ENCODE peak calls at places on chromosomes 13 and 19, in six cellular contexts. W, M, N, G, C and F are unnamed samples.

GRCh38 chr13:42798118-42798517 is 16.7 kb downstream of the FAM216B start:
- DNase-seq in W (no peak), M (no peak), N (no peak), G (no peak), C (no peak), F (no peak)

GRCh38 chr19:42111384-42111783 is 20.9 kb downstream of the POU2F2 start:
- DNase-seq in W (no peak), M (no peak), N (no peak), G (no peak), C (peak; percentile 80), F (peak; percentile 84)

GRCh38 chr19:49696115-49696514 is 5.2 kb downstream of the CPT1C start:
- DNase-seq in W (no peak), M (no peak), N (no peak), G (no peak), C (no peak), F (no peak)

GRCh38 chr13:108621421-108621820 is 8.0 kb upstream of the MYO16 start:
- DNase-seq in W (no peak), M (no peak), N (no peak), G (no peak), C (no peak), F (no peak)

GRCh38 chr13:106003651-106004050 is 531.8 kb downstream of the EFNB2 start:
- DNase-seq in W (no peak), M (no peak), N (no peak), G (no peak), C (no peak), F (no peak)

GRCh38 chr13:53005631-53006030 is 23.0 kb upstream of the OLFM4 start:
- DNase-seq in W (no peak), M (no peak), N (no peak), G (no peak), C (no peak), F (no peak)

GRCh38 chr19:14366529-14366928 is 14.7 kb upstream of the ADGRE5 start:
- DNase-seq in W (peak; percentile 46), M (peak; percentile 97), N (peak; percentile 74), G (peak; percentile 94), C (peak; percentile 48), F (peak; percentile 88)

GRCh38 chr13:46607768-46608553 is 55.0 kb downstream of the LRCH1 start:
- DNase-seq in W (no peak), M (peak; percentile 86), N (no peak), G (no peak), C (no peak), F (no peak)

GRCh38 chr19:49347835-49348234 is 12.6 kb downstream of the CD37 start:
- DNase-seq in W (no peak), M (no peak), N (no peak), G (no peak), C (peak; percentile 66), F (peak; percentile 73)

GRCh38 chr19:35845215-35846037 is 6.9 kb downstream of the NPHS1 start:
- DNase-seq in W (no peak), M (peak; percentile 54), N (no peak), G (peak; percentile 64), C (no peak), F (peak; percentile 9)

GRCh38 chr19:23440791-23441190 is 45.5 kb upstream of the ZNF91 start:
- DNase-seq in W (no peak), M (no peak), N (no peak), G (no peak), C (no peak), F (no peak)

GRCh38 chr13:58547419-58547818 is 915.9 kb downstream of the PCDH17 start:
- DNase-seq in W (no peak), M (no peak), N (no peak), G (no peak), C (no peak), F (no peak)

GRCh38 chr13:79480954-79481684 is at the start of gene NDFIP2:
- DNase-seq in W (peak; percentile 11), M (peak; percentile 92), N (peak; percentile 92), G (peak; percentile 92), C (peak; percentile 88), F (peak; percentile 84)

GRCh38 chr13:45119469-45119989 is 781 bp upstream of the GTF2F2 start:
- DNase-seq in W (no peak), M (peak; percentile 68), N (no peak), G (no peak), C (peak; percentile 79), F (peak; percentile 28)

GRCh38 chr13:94710081-94710809 is 2.1 kb downstream of the SOX21 start:
- DNase-seq in W (no peak), M (no peak), N (no peak), G (no peak), C (no peak), F (no peak)

GRCh38 chr13:110869805-110870706 is 44.8 kb downstream of the ANKRD10 start:
- DNase-seq in W (peak; percentile 57), M (peak; percentile 78), N (peak; percentile 95), G (peak; percentile 80), C (peak; percentile 100), F (peak; percentile 100)

GRCh38 chr19:5484398-5485285 is 29.4 kb downstream of the ZNRF4 start:
- DNase-seq in W (no peak), M (no peak), N (no peak), G (no peak), C (peak; percentile 71), F (no peak)

GRCh38 chr19:5489511-5489910 is 34.3 kb downstream of the ZNRF4 start:
- DNase-seq in W (no peak), M (no peak), N (no peak), G (no peak), C (no peak), F (no peak)

GRCh38 chr19:5487222-5487621 is 32.0 kb downstream of the ZNRF4 start:
- DNase-seq in W (no peak), M (no peak), N (no peak), G (no peak), C (no peak), F (no peak)

GRCh38 chr19:5481957-5482356 is 26.7 kb downstream of the ZNRF4 start:
- DNase-seq in W (no peak), M (no peak), N (no peak), G (no peak), C (no peak), F (no peak)

GRCh38 chr19:5485286-5485636 is 30.0 kb downstream of the ZNRF4 start:
- DNase-seq in W (no peak), M (no peak), N (no peak), G (no peak), C (no peak), F (no peak)
- H3K36me3 ChIP-seq in W (no peaks in the 10 kb centered on the region), M (no peaks in the 10 kb centered on the region), N (no peaks in the 10 kb centered on the region), G (no peaks in the 10 kb centered on the region), C (no peaks in the 10 kb centered on the region), F (no peaks in the 10 kb centered on the region)

GRCh38 chr13:114033541-114034315 is 59.9 kb upstream of the C13orf46 start:
- DNase-seq in W (no peak), M (no peak), N (no peak), G (no peak), C (peak; percentile 23), F (no peak)

GRCh38 chr13:114035186-114035582 is 61.3 kb upstream of the C13orf46 start:
- DNase-seq in W (no peak), M (no peak), N (no peak), G (no peak), C (no peak), F (no peak)

GRCh38 chr13:114037674-114038073 is 63.8 kb upstream of the C13orf46 start:
- DNase-seq in W (no peak), M (no peak), N (no peak), G (no peak), C (no peak), F (no peak)

GRCh38 chr13:114034481-114034891 is 60.6 kb upstream of the C13orf46 start:
- DNase-seq in W (no peak), M (no peak), N (no peak), G (no peak), C (peak; percentile 70), F (no peak)

DNA sequence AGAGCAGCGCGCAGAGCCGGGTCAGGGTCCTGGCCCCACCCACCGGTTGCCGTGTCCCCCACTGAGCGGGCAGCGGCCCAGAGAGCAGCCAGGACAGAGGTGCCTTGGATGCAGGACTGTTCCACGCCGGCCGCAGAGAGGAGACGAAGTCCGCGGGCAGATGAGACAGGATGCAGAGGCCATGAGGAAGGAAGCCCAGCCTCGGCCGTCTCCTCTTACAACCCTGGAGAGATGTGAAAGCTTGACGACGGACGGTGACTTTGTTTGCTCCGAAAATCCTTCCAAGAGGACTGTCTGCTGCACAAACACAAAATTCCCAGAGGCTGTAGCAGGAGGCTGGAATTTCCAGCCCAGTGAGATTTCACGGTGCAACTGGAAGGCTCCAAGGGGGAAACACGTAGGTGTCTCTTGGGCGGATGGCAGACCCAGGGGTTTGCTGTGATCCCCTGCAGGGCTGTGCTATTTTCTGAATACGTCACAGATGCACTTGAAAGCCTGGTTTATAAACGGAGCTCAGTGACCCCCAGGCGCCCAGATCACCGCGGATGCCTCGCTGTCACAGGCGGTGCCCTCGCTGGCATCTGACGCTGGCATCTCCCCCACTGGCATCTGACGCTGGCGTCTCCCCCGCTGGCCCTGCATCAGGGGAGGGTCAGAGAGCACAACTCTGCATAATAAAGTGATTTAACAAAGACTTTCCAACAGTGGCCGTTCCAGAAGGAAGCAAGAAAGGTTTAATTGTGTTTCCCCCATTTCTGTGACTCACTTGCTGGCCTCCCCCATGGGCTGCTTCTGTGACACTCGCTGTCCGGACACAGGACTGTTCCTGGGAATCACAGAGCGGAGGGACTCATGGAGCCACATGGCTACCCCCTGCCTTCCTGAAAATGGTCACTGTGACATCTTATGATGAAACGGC is 62.0 kb upstream of the C13orf46 start:
- DNase-seq in W (no peak), M (no peak), N (no peak), G (no peak), C (peak; percentile 59), F (no peak)
- H3K36me3 ChIP-seq in W (no peaks in the 10 kb centered on the region), M (no peaks in the 10 kb centered on the region), N (no peaks in the 10 kb centered on the region), G (no peaks in the 10 kb centered on the region), C (peaks cover 19% of the 10 kb centered on the region), F (no peaks in the 10 kb centered on the region)

GRCh38 chr19:1668048-1668338 is 15.6 kb upstream of the TCF3 start:
- DNase-seq in W (no peak), M (no peak), N (no peak), G (no peak), C (no peak), F (no peak)
- H3K36me3 ChIP-seq in W (no peaks in the 10 kb centered on the region), M (no peaks in the 10 kb centered on the region), N (no peaks in the 10 kb centered on the region), G (no peaks in the 10 kb centered on the region), C (no peaks in the 10 kb centered on the region), F (no peaks in the 10 kb centered on the region)

DNA sequence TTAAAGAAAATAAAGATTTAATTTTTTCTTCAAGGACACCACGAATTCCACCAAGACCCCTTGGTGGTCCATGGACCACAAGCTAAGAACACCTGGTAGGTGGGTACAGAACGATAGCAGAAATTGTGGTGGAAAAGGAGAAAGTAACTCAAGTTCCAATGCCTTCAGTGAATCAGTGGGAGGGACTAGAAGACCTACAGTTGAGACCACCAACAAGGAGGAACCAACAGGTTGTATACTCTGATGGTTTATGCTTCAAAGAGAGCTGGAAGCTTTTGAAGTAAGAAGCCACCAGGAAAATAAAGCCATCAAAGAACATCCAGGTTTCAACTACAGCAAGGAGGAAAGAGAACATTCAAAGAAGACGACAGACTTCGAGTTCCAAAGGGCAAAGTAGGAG is 42.4 kb downstream of the DIAPH3 start:
- DNase-seq in W (no peak), M (no peak), N (no peak), G (no peak), C (no peak), F (no peak)
- H3K36me3 ChIP-seq in W (no peaks in the 10 kb centered on the region), M (no peaks in the 10 kb centered on the region), N (no peaks in the 10 kb centered on the region), G (no peaks in the 10 kb centered on the region), C (no peaks in the 10 kb centered on the region), F (no peaks in the 10 kb centered on the region)

GRCh38 chr19:16386619-16387240 is 62.1 kb downstream of the KLF2 start:
- DNase-seq in W (no peak), M (peak; percentile 80), N (peak; percentile 64), G (no peak), C (peak; percentile 40), F (peak; percentile 49)
- H3K36me3 ChIP-seq in W (peaks cover 28% of the 10 kb centered on the region), M (peaks cover 6% of the 10 kb centered on the region), N (peaks cover 56% of the 10 kb centered on the region), G (peaks cover 12% of the 10 kb centered on the region), C (peaks cover 19% of the 10 kb centered on the region), F (peaks cover 19% of the 10 kb centered on the region)